ENCODE peak calls at places on chromosomes 13 and 19, in eight cellular contexts. K, W, Y, O, D, Z, S and E are unnamed samples.
A peak's percentile ranks its signal among the peaks of the same experiment; 100 is the strongest.

GRCh38 chr13:24165746-24166145 is 5.2 kb downstream of the SPATA13 start:
- DNase-seq in O (no peak), Y (no peak), D (no peak), W (no peak), K (no peak), S (no peak), Z (no peak), E (no peak)

GRCh38 chr19:16394681-16395375 is 70.2 kb downstream of the KLF2 start:
- DNase-seq in O (no peak), Y (no peak), Z (no peak), K (no peak), S (no peak), W (no peak), D (no peak), E (peak; percentile 11)

GRCh38 chr13:85405316-85405897 is 393.8 kb downstream of the SLITRK6 start:
- DNase-seq in Y (no peak), K (no peak), W (no peak), Z (no peak), O (no peak), S (no peak), D (no peak), E (no peak)

GRCh38 chr19:2477141-2477710 is 1.3 kb downstream of the GADD45B start:
- DNase-seq in Z (no peak), W (peak; percentile 44), O (no peak), S (no peak), D (no peak), Y (no peak), K (peak; percentile 78), E (no peak)

GRCh38 chr19:30334841-30335240 is 37.3 kb upstream of the ZNF536 start:
- DNase-seq in S (no peak), Y (no peak), Z (no peak), O (no peak), K (no peak), D (no peak), W (no peak), E (no peak)

GRCh38 chr19:10096615-10096963 is 5.9 kb downstream of the ANGPTL6 start:
- DNase-seq in Z (no peak), S (no peak), Y (no peak), W (no peak), O (no peak), K (no peak), D (no peak), E (no peak)

GRCh38 chr13:32033744-32034143 is 2.2 kb downstream of the FRY start:
- DNase-seq in Z (no peak), K (no peak), W (no peak), D (no peak), Y (no peak), S (no peak), O (no peak), E (no peak)

GRCh38 chr19:48121909-48122371 is 11.3 kb upstream of the PLA2G4C start:
- DNase-seq in O (no peak), K (no peak), D (no peak), W (no peak), Y (peak; percentile 56), Z (no peak), S (no peak), E (no peak)

GRCh38 chr13:41384749-41385503 is 72.4 kb upstream of the RGCC start:
- DNase-seq in Z (no peak), K (no peak), Y (no peak), O (no peak), D (no peak), S (no peak), W (no peak), E (no peak)

GRCh38 chr13:79445968-79446645 is 34.8 kb upstream of the NDFIP2 start:
- DNase-seq in S (no peak), K (no peak), W (peak; percentile 47), Z (no peak), D (no peak), O (no peak), Y (no peak), E (peak; percentile 70)

GRCh38 chr13:73984201-73984600 is 150.0 kb downstream of the KLF12 start:
- DNase-seq in W (no peak), K (peak; percentile 58), Y (no peak), S (no peak), D (no peak), O (no peak), Z (no peak), E (no peak)

GRCh38 chr19:51375504-51376221 is 3.2 kb upstream of the NKG7 start:
- DNase-seq in Y (no peak), D (no peak), S (no peak), O (no peak), W (no peak), Z (no peak), K (peak; percentile 24), E (no peak)

GRCh38 chr13:110412132-110412912 is 105.2 kb downstream of the COL4A2 start:
- DNase-seq in K (peak; percentile 88), D (peak; percentile 46), Y (peak; percentile 72), O (peak; percentile 80), Z (peak; percentile 45), S (peak; percentile 22), W (peak; percentile 75), E (peak; percentile 74)

GRCh38 chr19:2412449-2412848 is 14.9 kb downstream of the TIMM13 start:
- DNase-seq in Y (no peak), W (no peak), K (no peak), O (no peak), D (no peak), S (no peak), Z (no peak), E (no peak)

GRCh38 chr19:39209196-39209595 is 5.1 kb upstream of the SYCN start:
- DNase-seq in Y (no peak), Z (no peak), S (no peak), W (no peak), O (no peak), D (no peak), K (no peak), E (no peak)

GRCh38 chr13:44303681-44304432 is 69.8 kb upstream of the SERP2 start:
- DNase-seq in Y (no peak), S (no peak), Z (no peak), K (peak; percentile 85), W (no peak), O (no peak), D (no peak), E (no peak)

GRCh38 chr19:16343156-16343555 is 18.5 kb downstream of the KLF2 start:
- DNase-seq in Y (no peak), D (no peak), W (no peak), Z (no peak), O (no peak), K (peak; percentile 7), S (no peak), E (no peak)

GRCh38 chr19:58218899-58219298 is 9.8 kb upstream of the ZNF544 start:
- DNase-seq in O (peak; percentile 70), W (peak; percentile 26), Z (no peak), D (no peak), S (peak; percentile 18), Y (no peak), K (no peak), E (peak; percentile 36)

GRCh38 chr19:55603115-55603514 is 2.3 kb upstream of the ZNF865 start:
- DNase-seq in S (no peak), Y (no peak), W (no peak), K (no peak), O (no peak), D (no peak), Z (no peak), E (no peak)

GRCh38 chr13:33125821-33126570 is 109.8 kb downstream of the KL start:
- DNase-seq in Z (no peak), O (no peak), S (peak; percentile 38), K (peak; percentile 71), Y (no peak), W (peak; percentile 19), D (no peak), E (no peak)

GRCh38 chr13:95002968-95003813 is 290.8 kb upstream of the SOX21 start:
- DNase-seq in Y (peak; percentile 12), D (no peak), S (no peak), W (peak; percentile 23), K (no peak), O (no peak), Z (no peak), E (no peak)

GRCh38 chr19:18781885-18782527 is 9.1 kb downstream of the COMP start:
- DNase-seq in K (no peak), D (no peak), Z (no peak), W (no peak), O (no peak), S (no peak), Y (no peak), E (no peak)

GRCh38 chr19:41311072-41311471 is 1.1 kb downstream of the CCDC97 start:
- DNase-seq in K (no peak), D (no peak), Y (no peak), S (no peak), Z (no peak), O (no peak), W (no peak), E (no peak)

GRCh38 chr19:14473915-14474578 is 1.1 kb downstream of the PTGER1 start:
- DNase-seq in Y (no peak), D (no peak), O (no peak), K (peak; percentile 75), Z (no peak), W (no peak), S (no peak), E (no peak)

GRCh38 chr19:28313633-28314032 is 899.3 kb downstream of the UQCRFS1 start:
- DNase-seq in O (no peak), W (no peak), Y (no peak), D (no peak), K (no peak), Z (no peak), S (no peak), E (no peak)

GRCh38 chr19:10727599-10728250 is 9.8 kb downstream of the DNM2 start:
- DNase-seq in K (no peak), D (no peak), O (no peak), W (no peak), Y (no peak), S (no peak), Z (no peak), E (no peak)

GRCh38 chr13:105773887-105774538 is 761.4 kb downstream of the EFNB2 start:
- DNase-seq in Z (no peak), Y (no peak), O (no peak), S (no peak), K (no peak), D (no peak), W (peak; percentile 12), E (no peak)

GRCh38 chr19:32387701-32388392 is 17.7 kb upstream of the DPY19L3 start:
- DNase-seq in K (no peak), O (no peak), Y (no peak), S (no peak), Z (no peak), W (no peak), D (no peak), E (peak; percentile 88)

GRCh38 chr13:80695841-80696240 is 354.9 kb upstream of the SPRY2 start:
- DNase-seq in Y (no peak), W (peak; percentile 22), K (no peak), Z (no peak), D (no peak), S (no peak), O (no peak), E (no peak)

GRCh38 chr19:39032164-39032918 is at the start of gene FBXO27:
- DNase-seq in D (no peak), S (no peak), Z (peak; percentile 15), Y (no peak), W (peak; percentile 72), K (peak; percentile 61), O (no peak), E (peak; percentile 81)

GRCh38 chr19:33606556-33606955 is 15.2 kb upstream of the CHST8 start:
- DNase-seq in Y (no peak), W (no peak), S (peak; percentile 3), Z (no peak), O (no peak), D (no peak), K (no peak), E (no peak)